ENCODE peak calls at places on chromosomes 11 and 22, in four cellular contexts. H is PC-3, N is GM23248, A is hepatocyte. L is an unnamed sample.

GRCh38 chr11:15947681-15948648 is 408.4 kb downstream of the SOX6 start:
- DNase-seq in H (peak), N (no peak), A (peak), L (no peak)

GRCh38 chr11:101456812-101457211 is 127.0 kb downstream of the TRPC6 start:
- DNase-seq in H (peak), N (peak), A (peak), L (peak)

GRCh38 chr11:26331911-26332571 is at the start of gene ANO3:
- DNase-seq in H (peak), N (peak), A (peak), L (peak)

GRCh38 chr11:126115820-126116319 is 53.2 kb upstream of the CDON start:
- DNase-seq in H (peak), N (peak), A (peak), L (peak)

GRCh38 chr22:19843857-19844422 is 10.7 kb downstream of the GNB1L start:
- DNase-seq in H (no peak), N (no peak), A (no peak), L (no peak)

GRCh38 chr11:111419181-111419580 is 40.1 kb upstream of the POU2AF1 start:
- DNase-seq in H (no peak), N (no peak), A (no peak), L (no peak)

GRCh38 chr11:130124096-130124495 is 35.5 kb upstream of the ST14 start:
- DNase-seq in H (peak), N (peak), A (peak), L (peak)

GRCh38 chr11:2293396-2294339 is 8.1 kb downstream of the C11orf21 start:
- DNase-seq in H (no peak), N (no peak), A (no peak), L (no peak)

GRCh38 chr22:30212363-30212995 is 34.1 kb downstream of the LIF start:
- DNase-seq in H (peak), N (peak), A (peak), L (peak)

GRCh38 chr11:80898910-80899309 is 1458.1 kb upstream of the TENM4 start:
- DNase-seq in H (no peak), N (no peak), A (no peak), L (no peak)

GRCh38 chr11:97722721-97723120 is 1298.0 kb upstream of the CNTN5 start:
- DNase-seq in H (no peak), N (no peak), A (no peak), L (peak)

GRCh38 chr22:37804886-37805857 is 2.6 kb upstream of the GCAT start:
- DNase-seq in H (peak), N (peak), A (peak), L (peak)

GRCh38 chr11:3382613-3383275 is 3.8 kb upstream of the ZNF195 start:
- DNase-seq in H (no peak), N (no peak), A (no peak), L (no peak)

DNA sequence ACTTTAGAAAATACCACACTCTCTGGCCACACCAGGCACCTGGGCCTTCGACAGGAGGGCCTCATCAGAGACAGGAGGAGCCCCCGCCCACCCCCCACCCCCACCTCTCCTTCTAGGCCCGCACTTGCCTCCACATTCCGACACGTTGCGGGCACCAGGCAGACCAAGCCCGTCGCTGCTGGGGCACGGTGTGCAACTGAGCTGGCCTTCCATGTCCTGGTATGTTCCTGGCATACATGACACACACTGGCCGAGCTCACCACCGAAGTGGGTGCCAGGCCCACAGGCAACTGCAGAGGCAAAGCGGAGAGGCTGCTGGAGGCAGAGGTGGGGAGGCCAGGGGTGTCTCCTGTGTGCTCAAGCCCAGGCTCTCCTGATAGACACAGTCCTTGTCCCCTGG is 27.0 kb upstream of the TTLL12 start:
- DNase-seq in H (no peak), N (no peak), A (no peak), L (no peak)
- H2AFZ ChIP-seq in H (no peak), N (no peak), A (no peak), L (no peak)

GRCh38 chr11:10654211-10655150 is 39.1 kb downstream of the IRAG1 start:
- DNase-seq in H (peak), N (peak), A (peak), L (peak)
- H3K4me2 ChIP-seq in H (no peak), N (no peak), A (no peak), L (no peak)

GRCh38 chr11:17477361-17477760 is 716 bp upstream of the ABCC8 start:
- DNase-seq in H (no peak), N (no peak), A (no peak), L (no peak)
- TF ChIP-seq EZH2 in H (no peak), N (no peak), A (no peak), L (no peak)

DNA sequence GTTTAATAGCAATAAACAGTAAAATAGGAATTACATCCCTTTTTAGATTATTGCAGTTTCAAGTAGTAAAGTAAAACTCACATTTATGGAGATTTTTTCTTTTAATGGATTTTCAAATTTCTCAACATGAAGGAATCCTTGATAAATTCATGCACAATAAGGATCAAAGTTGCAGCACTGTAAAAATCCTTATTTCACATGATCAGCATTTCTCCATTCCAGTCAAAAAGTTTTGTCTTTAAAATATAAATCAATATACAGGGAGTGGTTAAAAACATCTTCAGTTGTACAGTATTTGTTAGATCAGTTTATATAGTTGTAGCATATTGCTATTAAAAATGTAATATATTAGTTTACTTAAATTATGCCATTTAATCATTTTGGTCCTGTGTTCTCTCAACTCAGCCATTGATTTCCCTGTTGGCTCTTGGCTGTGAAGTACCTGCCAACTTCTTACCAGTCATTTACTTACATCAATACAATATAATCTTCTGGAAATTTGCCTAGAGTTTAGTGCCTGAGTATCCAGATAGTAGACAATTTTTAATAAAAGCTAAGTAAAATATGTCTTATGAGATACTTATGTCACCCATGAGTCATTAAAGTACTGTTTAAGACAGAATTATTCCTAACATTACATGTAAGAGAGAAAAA is 12.1 kb downstream of the ELP4 start:
- DNase-seq in H (no peak), N (no peak), A (no peak), L (no peak)
- H2AFZ ChIP-seq in H (no peak), N (no peak), A (no peak), L (no peak)

GRCh38 chr11:61870429-61871039 is 20.8 kb downstream of the FADS3 start:
- DNase-seq in H (no peak), N (peak), A (no peak), L (peak)
- H3K4me2 ChIP-seq in H (peak), N (peak), A (peak), L (no peak)

GRCh38 chr22:43893266-43893665 is 1.5 kb upstream of the PNPLA5 start:
- DNase-seq in H (no peak), N (no peak), A (no peak), L (no peak)

GRCh38 chr22:43894122-43894521 is 2.3 kb upstream of the PNPLA5 start:
- DNase-seq in H (no peak), N (no peak), A (no peak), L (no peak)

GRCh38 chr22:43891360-43892182 is at the start of gene PNPLA5:
- DNase-seq in H (no peak), N (peak), A (peak), L (no peak)

GRCh38 chr22:43890901-43891331 is 897 bp downstream of the PNPLA5 start:
- DNase-seq in H (no peak), N (peak), A (no peak), L (no peak)

GRCh38 chr22:43892183-43892894 is 526 bp upstream of the PNPLA5 start:
- DNase-seq in H (no peak), N (no peak), A (no peak), L (no peak)
- TF ChIP-seq EZH2 in H (no peak), N (no peak), A (peak), L (peak)

GRCh38 chr11:46180741-46181140 is 59.5 kb upstream of the PHF21A start:
- DNase-seq in H (no peak), N (no peak), A (no peak), L (peak)

GRCh38 chr11:46175401-46176002 is 54.2 kb upstream of the PHF21A start:
- DNase-seq in H (no peak), N (no peak), A (no peak), L (no peak)

GRCh38 chr11:46181387-46181786 is 60.1 kb upstream of the PHF21A start:
- DNase-seq in H (no peak), N (no peak), A (no peak), L (no peak)

GRCh38 chr11:46178542-46178941 is 57.3 kb upstream of the PHF21A start:
- DNase-seq in H (no peak), N (no peak), A (no peak), L (no peak)

DNA sequence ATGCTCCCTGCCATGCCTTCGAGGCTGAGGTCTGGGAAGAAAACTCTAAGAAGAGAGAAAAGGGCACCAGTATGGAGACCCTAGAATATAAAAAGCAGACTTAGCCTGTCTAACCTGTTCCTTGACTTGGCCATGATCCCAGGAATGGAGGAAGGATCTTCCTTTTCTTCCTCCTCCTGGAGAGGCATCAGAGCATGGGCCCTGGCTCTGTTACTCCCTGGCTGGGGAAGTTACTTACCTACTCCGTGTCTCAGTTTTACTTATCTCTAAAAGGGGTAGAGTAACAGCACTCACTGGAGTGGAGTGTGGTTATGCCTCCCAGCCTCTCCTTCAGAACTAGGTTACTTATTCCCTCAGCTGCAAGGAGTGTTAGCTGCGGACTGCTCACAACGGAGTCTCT is 55.2 kb upstream of the PHF21A start:
- DNase-seq in H (peak), N (no peak), A (no peak), L (no peak)
- H2AFZ ChIP-seq in H (no peak), N (no peak), A (no peak), L (no peak)

GRCh38 chr11:61152816-61153592 is 8.2 kb downstream of the VPS37C start:
- DNase-seq in H (peak), N (peak), A (no peak), L (peak)
- H3K4me2 ChIP-seq in H (peak), N (peak), A (peak), L (peak)

L was measured in fibroblast of lung.